ENCODE peak calls at places on chromosomes 16 and 17, in five cellular contexts. W is upper lobe of left lung, A is A549, J is GM12878, Z is K562. E is an unnamed sample.

GRCh38 chr16:28990375-28991040 is 5.7 kb downstream of the LAT start:
- ATAC-seq in J (peak; percentile 21), Z (no peak), W (no peak), A (peak; percentile 19), E (no peak)

GRCh38 chr17:49016775-49017463 is 19.7 kb downstream of the IGF2BP1 start:
- ATAC-seq in W (no peak), J (no peak), Z (no peak), A (peak; percentile 74), E (no peak)

GRCh38 chr17:28426081-28426519 is 20.1 kb upstream of the SLC46A1 start:
- ATAC-seq in W (no peak), Z (peak; percentile 99), J (peak; percentile 78), A (peak; percentile 99), E (no peak)

GRCh38 chr16:1143761-1144450 is 9.0 kb upstream of the CACNA1H start:
- ATAC-seq in Z (peak; percentile 45), A (peak; percentile 28), J (no peak), W (peak; percentile 3), E (no peak)

GRCh38 chr16:6018848-6019489 is 921.4 kb upstream of the EEF2KMT start:
- ATAC-seq in Z (no peak), W (no peak), J (no peak), A (no peak), E (no peak)

GRCh38 chr17:28643979-28644781 is 778 bp downstream of the BLTP2 start:
- ATAC-seq in Z (peak; percentile 52), A (peak; percentile 40), J (peak; percentile 34), W (peak; percentile 38), E (no peak)

GRCh38 chr17:37430051-37430591 is 23.4 kb downstream of the TADA2A start:
- ATAC-seq in A (peak; percentile 39), W (peak; percentile 56), J (peak; percentile 94), Z (peak; percentile 85), E (no peak)

GRCh38 chr16:23905027-23905426 is 69.2 kb downstream of the PRKCB start:
- ATAC-seq in Z (no peak), A (peak; percentile 97), W (peak; percentile 69), J (no peak), E (peak; percentile 93)

GRCh38 chr16:1044515-1045362 is 27.8 kb upstream of the SSTR5 start:
- ATAC-seq in Z (peak; percentile 81), W (no peak), A (peak; percentile 56), J (no peak), E (no peak)

GRCh38 chr17:58334661-58335060 is 6.1 kb upstream of the TSPOAP1 start:
- ATAC-seq in Z (no peak), J (no peak), A (no peak), W (no peak), E (no peak)

GRCh38 chr16:89444151-89444723 is 46.1 kb downstream of the ANKRD11 start:
- ATAC-seq in J (no peak), Z (peak; percentile 13), A (no peak), W (no peak), E (no peak)

GRCh38 chr17:80244871-80245509 is 15.7 kb upstream of the RNF213 start:
- ATAC-seq in A (no peak), Z (no peak), J (no peak), W (no peak), E (no peak)

GRCh38 chr16:27759947-27760844 is 210.3 kb downstream of the KATNIP start:
- ATAC-seq in W (peak; percentile 63), J (peak; percentile 59), Z (peak; percentile 33), A (no peak), E (no peak)

GRCh38 chr17:27306276-27306820 is 12.4 kb downstream of the WSB1 start:
- ATAC-seq in W (no peak), A (no peak), Z (no peak), J (no peak), E (no peak)

GRCh38 chr17:77189148-77189547 is 48.4 kb downstream of the SEC14L1 start:
- ATAC-seq in W (no peak), Z (no peak), J (peak; percentile 93), A (no peak), E (no peak)

GRCh38 chr17:43768943-43769342 is 9.8 kb downstream of the DUSP3 start:
- ATAC-seq in J (no peak), W (no peak), Z (no peak), A (no peak), E (no peak)

GRCh38 chr16:79639576-79640311 is 39.2 kb upstream of the MAF start:
- ATAC-seq in A (peak; percentile 88), W (no peak), J (no peak), Z (no peak), E (no peak)

GRCh38 chr16:88701541-88702363 is 4.5 kb downstream of the RNF166 start:
- ATAC-seq in A (no peak), W (no peak), Z (no peak), J (no peak), E (no peak)

GRCh38 chr16:81784042-81784785 is 5.1 kb downstream of the PLCG2 start:
- ATAC-seq in J (peak; percentile 73), W (no peak), Z (no peak), A (no peak), E (no peak)

GRCh38 chr17:3542410-3543088 is 15.1 kb downstream of the TRPV3 start:
- ATAC-seq in Z (no peak), A (no peak), J (no peak), W (no peak), E (no peak)

GRCh38 chr17:50128441-50129302 is 1.3 kb downstream of the SAMD14 start:
- ATAC-seq in J (peak; percentile 7), Z (no peak), W (peak; percentile 16), A (peak; percentile 3), E (no peak)

GRCh38 chr17:40028595-40028994 is 13.4 kb downstream of the CSF3 start:
- ATAC-seq in A (no peak), Z (no peak), J (no peak), W (no peak), E (no peak)

GRCh38 chr17:43356999-43357398 is 41.8 kb upstream of the ARL4D start:
- ATAC-seq in J (no peak), W (peak; percentile 12), A (peak; percentile 4), Z (no peak), E (no peak)

GRCh38 chr16:75485230-75486013 is 9.8 kb downstream of the CHST6 start:
- ATAC-seq in J (peak; percentile 12), A (no peak), W (no peak), Z (no peak), E (no peak)

GRCh38 chr17:77141846-77142449 is 1.2 kb downstream of the SEC14L1 start:
- ATAC-seq in Z (no peak), A (no peak), W (no peak), J (no peak), E (no peak)

GRCh38 chr16:85136705-85137322 is 24.5 kb upstream of the CIBAR2 start:
- ATAC-seq in W (peak; percentile 77), A (peak; percentile 63), J (peak; percentile 55), Z (peak; percentile 9), E (peak; percentile 52)

GRCh38 chr17:5220074-5220473 is 14.6 kb downstream of the SCIMP start:
- ATAC-seq in W (no peak), A (no peak), Z (no peak), J (no peak), E (no peak)

GRCh38 chr16:56632160-56632847 is at the start of gene MT1M:
- ATAC-seq in A (no peak), W (peak; percentile 90), J (peak; percentile 23), Z (no peak), E (peak; percentile 82)

GRCh38 chr16:56630134-56630533 is 2.3 kb upstream of the MT1M start:
- ATAC-seq in Z (no peak), W (no peak), A (no peak), J (peak; percentile 86), E (no peak)

GRCh38 chr16:56629531-56629930 is 2.9 kb upstream of the MT1M start:
- ATAC-seq in Z (no peak), J (peak; percentile 45), W (no peak), A (no peak), E (no peak)

GRCh38 chr16:56631832-56632159 is 663 bp upstream of the MT1M start:
- ATAC-seq in W (no peak), A (no peak), J (peak; percentile 3), Z (no peak), E (no peak)

DNA sequence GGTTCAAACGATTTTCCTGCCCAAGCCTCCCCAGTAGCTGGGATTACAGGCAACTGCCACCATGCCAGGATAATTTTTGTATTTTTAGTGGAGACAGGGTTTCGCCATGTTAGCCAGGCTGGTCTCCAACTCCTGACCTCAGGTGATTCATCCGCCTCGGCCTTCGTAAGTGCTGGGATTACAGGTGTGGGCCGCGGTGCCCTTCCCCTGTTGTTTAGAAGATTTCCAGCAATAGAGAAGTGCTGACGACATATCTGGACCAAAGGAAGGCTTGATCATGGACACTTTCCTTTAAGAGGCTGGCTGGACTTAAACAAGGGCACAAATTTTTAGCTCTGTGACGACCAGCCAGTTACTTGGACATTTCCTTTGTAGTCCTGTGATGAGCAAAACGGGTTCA is 1.3 kb upstream of the MT1M start:
- ATAC-seq in A (no peak), W (no peak), Z (no peak), J (no peak), E (no peak)
- TF ChIP-seq EP300 in A (no peak), W (no peak), Z (no peak), J (no peak), E (no peak)

GRCh38 chr17:81859906-81860755 is at the start of gene P4HB:
- ATAC-seq in A (no peak), W (peak; percentile 92), J (no peak), Z (no peak), E (no peak)
- H3K4me3 ChIP-seq in A (peak within 1 kb of the TSS; percentile 88), W (peak within 1 kb of the TSS; percentile 91), J (peak within 1 kb of the TSS; percentile 100), Z (peak within 1 kb of the TSS; percentile 94), E (peak within 1 kb of the TSS; percentile 84)

GRCh38 chr17:56699186-56699895 is 105.8 kb downstream of the NOG start:
- ATAC-seq in A (peak; percentile 99), W (peak; percentile 95), J (no peak), Z (no peak), E (peak; percentile 97)
- TF ChIP-seq EP300 in A (no peak), W (no peak), J (no peak), Z (no peak), E (no peak)

GRCh38 chr17:9115446-9116265 is 94.3 kb downstream of the NTN1 start:
- ATAC-seq in A (peak; percentile 91), Z (peak; percentile 47), J (peak; percentile 42), W (peak; percentile 81), E (peak; percentile 89)
- H3K4me3 ChIP-seq in A (peak overlapping the region; percentile 52), Z (no peak overlapping the region), J (peak overlapping the region; percentile 36), W (peak overlapping the region; percentile 20), E (peak overlapping the region; percentile 8)